ENCODE peak calls at places on chromosomes 7 and 10, in four cellular contexts. M, T, G and N are unnamed samples.

GRCh38 chr10:116270691-116271592 is 2.1 kb downstream of the GFRA1 start:
- DNase-seq in G (no peak), M (no peak), T (no peak), N (no peak)

GRCh38 chr7:151315038-151315655 is 26.5 kb upstream of the NUB1 start:
- DNase-seq in M (peak), G (peak), T (peak), N (peak)

GRCh38 chr7:69596723-69597277 is 1.5 kb upstream of the AUTS2 start:
- DNase-seq in M (no peak), G (no peak), T (peak), N (no peak)

GRCh38 chr10:21173433-21173963 is 276.4 kb upstream of the NEBL start:
- DNase-seq in G (no peak), T (no peak), M (peak), N (peak)

GRCh38 chr7:128844777-128845311 is 14.6 kb downstream of the FLNC start:
- DNase-seq in T (no peak), G (no peak), M (no peak), N (no peak)

GRCh38 chr7:116786791-116787443 is 75.5 kb upstream of the CAPZA2 start:
- DNase-seq in M (peak), T (no peak), G (no peak), N (peak)

GRCh38 chr10:103840747-103841085 is 14.7 kb downstream of the SH3PXD2A start:
- DNase-seq in T (no peak), M (no peak), G (no peak), N (no peak)

GRCh38 chr10:72612203-72612826 is 13.6 kb downstream of the MICU1 start:
- DNase-seq in M (no peak), G (no peak), T (no peak), N (no peak)

GRCh38 chr10:102744374-102745051 is 765 bp downstream of the WBP1L start:
- DNase-seq in M (peak), G (no peak), T (no peak), N (no peak)

GRCh38 chr10:28638392-28638791 is 38.9 kb upstream of the BAMBI start:
- DNase-seq in M (no peak), T (no peak), G (no peak), N (no peak)

GRCh38 chr10:71090330-71090729 is 122.0 kb upstream of the UNC5B start:
- DNase-seq in M (no peak), T (no peak), G (no peak), N (no peak)

GRCh38 chr7:83271212-83272099 is 108.8 kb upstream of the PCLO start:
- DNase-seq in M (no peak), T (no peak), G (no peak), N (no peak)

GRCh38 chr7:23438171-23438570 is 32.1 kb downstream of the IGF2BP3 start:
- DNase-seq in T (no peak), G (no peak), M (no peak), N (no peak)

GRCh38 chr10:117298219-117298618 is 57.3 kb downstream of the SLC18A2 start:
- DNase-seq in M (no peak), T (no peak), G (no peak), N (no peak)

GRCh38 chr10:75428434-75429158 is 2.8 kb upstream of the LRMDA start:
- DNase-seq in M (no peak), G (no peak), T (peak), N (no peak)

GRCh38 chr10:106440355-106440754 is 724.2 kb downstream of the SORCS1 start:
- DNase-seq in G (no peak), M (no peak), T (no peak), N (no peak)

GRCh38 chr7:86629-87028 is 105.7 kb upstream of the FAM20C start:
- DNase-seq in T (no peak), G (no peak), M (no peak), N (no peak)

GRCh38 chr10:96719850-96720421 is 378 bp downstream of the PIK3AP1 start:
- DNase-seq in M (peak), G (peak), T (peak), N (peak)

GRCh38 chr10:11824825-11825224 is 1.7 kb downstream of the PROSER2 start:
- DNase-seq in T (no peak), M (no peak), G (no peak), N (no peak)

GRCh38 chr7:128662091-128662490 is 10.0 kb upstream of the GARIN1A start:
- DNase-seq in G (no peak), T (no peak), M (no peak), N (no peak)

GRCh38 chr7:50658696-50659095 is 93.5 kb upstream of the DDC start:
- DNase-seq in T (no peak), M (no peak), G (no peak), N (no peak)

GRCh38 chr7:74269757-74270277 is 15.6 kb upstream of the RFC2 start:
- DNase-seq in G (peak), M (peak), T (peak), N (peak)

GRCh38 chr10:24465124-24465874 is 256.4 kb downstream of the KIAA1217 start:
- DNase-seq in T (no peak), G (peak), M (no peak), N (peak)

GRCh38 chr7:17598846-17599245 is 300.4 kb downstream of the AHR start:
- DNase-seq in G (no peak), M (no peak), T (no peak), N (no peak)

GRCh38 chr10:118841881-118842605 is 87.3 kb upstream of the CACUL1 start:
- DNase-seq in G (no peak), T (no peak), M (no peak), N (no peak)

GRCh38 chr10:62017141-62017870 is 115.8 kb downstream of the ARID5B start:
- DNase-seq in G (no peak), T (no peak), M (no peak), N (no peak)

GRCh38 chr7:120732256-120732655 is 125.7 kb downstream of the TSPAN12 start:
- DNase-seq in T (no peak), G (no peak), M (no peak), N (no peak)

GRCh38 chr7:2523941-2524807 is 4.6 kb downstream of the LFNG start:
- DNase-seq in G (peak), T (peak), M (no peak), N (peak)

GRCh38 chr7:108083980-108084379 is 46.2 kb downstream of the LAMB4 start:
- DNase-seq in T (no peak), G (no peak), M (no peak), N (no peak)

GRCh38 chr7:70721500-70721899 is 410.4 kb upstream of the GALNT17 start:
- DNase-seq in M (no peak), G (no peak), T (no peak), N (no peak)

GRCh38 chr7:27210441-27211083 is 10.7 kb upstream of the HOXA13 start:
- DNase-seq in T (peak), G (peak), M (peak), N (peak)

GRCh38 chr7:86760236-86760635 is 116.5 kb downstream of the GRM3 start:
- DNase-seq in G (no peak), T (no peak), M (no peak), N (no peak)

GRCh38 chr10:84244651-84245270 is at the start of gene RGR:
- DNase-seq in T (no peak), M (no peak), G (no peak), N (no peak)

GRCh38 chr7:11328309-11328708 is 354.6 kb downstream of the PHF14 start:
- DNase-seq in M (no peak), T (no peak), G (no peak), N (no peak)

DNA sequence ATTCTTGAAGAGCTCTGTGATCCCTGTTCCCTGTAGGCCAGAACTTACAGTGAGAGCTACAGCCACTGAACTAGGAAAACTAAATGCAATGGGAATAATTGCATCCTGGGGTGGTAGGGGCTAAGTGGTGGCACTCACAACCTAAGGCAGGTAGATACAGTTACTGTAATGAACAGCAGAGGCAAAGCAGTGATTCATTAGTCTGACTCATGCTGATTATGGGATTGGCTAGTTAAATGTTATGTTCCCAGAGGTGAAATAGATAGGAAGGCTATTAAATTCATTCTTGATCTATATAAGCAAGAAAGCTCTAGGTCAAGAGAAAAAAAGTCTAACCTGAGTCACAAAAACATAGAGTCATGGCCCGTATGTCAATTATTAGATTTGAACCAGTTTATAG is 173.1 kb upstream of the MALRD1 start:
- DNase-seq in G (no peak), M (no peak), T (no peak), N (no peak)
- TF ChIP-seq CTCF in G (no peak), M (no peak), T (no peak), N (no peak)

GRCh38 chr7:31763548-31763947 is 76.5 kb downstream of the PPP1R17 start:
- DNase-seq in T (no peak), G (no peak), M (no peak), N (no peak)
- TF ChIP-seq CTCF in T (peak), G (no peak), M (no peak), N (peak)

GRCh38 chr7:1169409-1170368 is 9.7 kb upstream of the ZFAND2A start:
- DNase-seq in G (peak), M (peak), T (peak), N (peak)
- TF ChIP-seq CTCF in G (peak), M (peak), T (peak), N (peak)

GRCh38 chr7:36736090-36736826 is 12.0 kb upstream of the AOAH start:
- DNase-seq in G (no peak), T (no peak), M (no peak), N (no peak)
- TF ChIP-seq CTCF in G (no peak), T (no peak), M (no peak), N (no peak)

DNA sequence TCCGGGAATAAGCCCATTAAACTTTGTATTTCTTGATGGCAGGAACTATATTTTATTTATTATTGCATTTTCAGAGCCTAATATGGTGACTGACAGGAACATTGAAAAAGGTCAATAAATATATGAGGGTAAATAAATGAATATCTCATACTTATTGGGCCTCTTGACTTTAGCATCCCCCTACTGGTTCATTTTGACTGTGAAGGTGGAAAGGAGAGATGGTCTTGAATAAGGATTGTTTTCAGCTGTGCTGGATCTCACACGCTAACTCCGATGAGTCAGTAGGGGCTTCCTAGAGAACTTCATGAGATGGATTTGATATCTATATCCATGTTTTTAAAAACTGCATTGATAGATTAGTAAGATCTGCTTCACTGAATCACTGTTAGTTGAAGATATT is 1026.0 kb downstream of the REEP3 start:
- DNase-seq in M (no peak), T (no peak), G (no peak), N (no peak)
- TF ChIP-seq CTCF in M (no peak), T (no peak), G (no peak), N (no peak)

DNA sequence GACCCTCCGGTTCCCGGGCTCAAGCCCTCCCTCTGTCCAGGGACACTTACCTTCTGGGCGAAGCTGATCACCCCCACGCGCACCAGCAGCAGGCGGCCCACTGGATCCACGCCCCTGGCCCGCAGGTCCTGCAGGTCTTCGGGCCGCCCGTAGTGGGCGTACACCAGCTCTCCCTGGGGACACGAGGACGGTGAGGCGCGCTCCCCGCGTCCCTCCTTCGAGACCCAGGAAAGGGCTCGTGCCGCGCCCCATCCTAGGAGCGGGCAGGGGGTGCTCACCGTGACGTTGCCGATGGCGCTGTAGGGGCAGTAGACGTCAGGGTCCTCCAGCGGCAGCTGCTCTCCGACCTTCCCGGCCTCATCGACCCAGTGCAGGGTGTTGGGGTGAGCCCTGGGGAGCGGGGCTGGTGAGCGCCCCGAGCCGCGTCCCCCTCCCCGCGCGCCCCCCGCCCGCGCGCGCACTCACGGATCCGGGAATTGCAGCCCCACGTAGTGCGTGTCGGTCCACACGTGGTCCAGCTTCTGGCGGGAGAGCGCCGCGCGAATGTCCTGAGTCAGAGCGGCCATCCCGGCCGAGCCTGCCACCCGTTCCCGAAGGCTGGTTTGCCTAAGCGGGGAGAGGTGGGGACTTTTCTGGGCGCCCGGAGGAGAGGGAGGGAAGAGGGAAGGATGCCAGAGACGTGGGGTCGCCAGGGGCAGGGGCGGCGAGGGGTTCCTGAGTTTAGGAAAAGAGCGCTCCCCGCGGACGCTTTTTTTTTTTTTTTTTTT is 8.2 kb downstream of the TFR2 start:
- DNase-seq in T (peak), G (peak), M (peak), N (peak)
- TF ChIP-seq CTCF in T (peak), G (peak), M (peak), N (peak)

GRCh38 chr10:77405771-77406241 is 231.8 kb downstream of the KCNMA1 start:
- DNase-seq in M (peak), G (peak), T (peak), N (peak)

GRCh38 chr10:77406764-77407430 is 230.7 kb downstream of the KCNMA1 start:
- DNase-seq in G (no peak), T (no peak), M (no peak), N (no peak)

GRCh38 chr10:77409697-77410471 is 227.7 kb downstream of the KCNMA1 start:
- DNase-seq in T (no peak), G (peak), M (no peak), N (peak)

GRCh38 chr10:77410523-77410922 is 227.1 kb downstream of the KCNMA1 start:
- DNase-seq in M (no peak), G (no peak), T (no peak), N (no peak)

DNA sequence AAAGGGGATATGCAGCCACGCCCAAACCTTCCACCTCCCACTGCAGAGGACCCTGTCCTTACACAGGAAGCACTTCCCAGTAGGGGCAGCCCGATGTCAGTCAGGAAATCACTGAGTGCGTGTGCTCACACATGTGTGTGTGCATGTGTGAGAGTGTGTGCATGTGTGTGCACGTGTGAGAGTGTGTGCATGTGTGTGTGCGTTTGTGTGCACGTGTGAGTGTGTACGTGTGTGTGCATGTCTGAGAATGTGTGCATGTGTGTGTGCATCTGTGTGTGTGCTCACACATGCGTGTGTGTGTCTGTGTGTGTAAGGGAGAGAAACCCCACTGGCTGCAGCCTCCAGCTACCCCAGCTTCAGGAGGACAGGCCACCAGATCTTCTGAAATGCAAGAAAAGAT is 229.3 kb downstream of the KCNMA1 start:
- DNase-seq in M (no peak), G (no peak), T (no peak), N (no peak)
- TF ChIP-seq CTCF in M (no peak), G (no peak), T (no peak), N (no peak)

DNA sequence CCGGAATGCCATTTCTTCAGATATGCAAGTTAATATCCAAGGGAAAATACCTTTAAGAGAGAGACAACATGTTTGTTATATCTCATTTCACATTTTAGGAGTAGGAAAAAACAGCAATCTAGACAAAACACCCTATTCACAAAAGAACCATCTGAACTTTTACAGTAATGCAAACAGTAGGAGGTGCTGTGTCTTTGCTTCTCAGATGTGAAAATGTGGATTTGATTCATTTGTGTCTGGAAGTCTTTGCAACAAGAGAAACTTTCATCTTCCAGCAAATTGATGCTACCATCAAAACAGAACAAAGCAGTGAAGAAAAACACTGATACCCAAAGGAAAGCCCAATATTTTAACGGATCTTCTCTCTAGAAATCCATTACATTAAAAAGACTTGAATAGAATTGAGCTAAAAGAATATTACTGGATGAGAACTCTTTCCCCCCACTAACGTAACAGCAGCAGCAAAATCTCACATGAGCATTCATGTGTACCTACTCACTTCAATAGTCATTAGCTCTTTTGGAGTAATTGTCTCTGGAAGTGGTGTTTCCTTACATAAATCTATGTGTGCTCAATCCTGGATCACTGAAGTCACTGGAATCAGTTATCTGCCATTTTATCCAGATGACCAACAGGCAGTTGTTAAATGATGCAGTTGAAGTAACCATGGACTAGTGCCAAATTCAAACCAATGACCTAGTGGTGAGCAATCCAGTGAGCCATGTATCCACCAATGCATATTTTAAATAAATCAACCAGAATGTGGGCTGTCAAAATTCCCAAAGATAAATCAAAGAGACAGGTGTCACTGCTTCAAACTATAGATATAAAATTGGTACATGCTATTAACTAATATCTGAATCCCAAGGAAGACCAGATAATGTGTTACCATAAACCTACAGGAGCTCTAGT is 1.8 kb downstream of the SEMA3C start:
- DNase-seq in T (no peak), M (no peak), G (no peak), N (no peak)
- TF ChIP-seq CTCF in T (no peak), M (no peak), G (peak), N (no peak)